ENCODE peak calls at places on chromosomes 7 and 10, in eight cellular contexts. S is AG04450, Q is substantia nigra, Y is M059J, F is Calu3, H is amygdala, P is T-helper 2 cell, M is GDM1. X is an unnamed sample.

GRCh38 chr7:135550196-135550595 is 7.5 kb upstream of the NUP205 start:
- DNase-seq in M (no peak), S (no peak), Q (no peak), H (no peak), Y (no peak), P (no peak), F (no peak), X (no peak)

GRCh38 chr7:81698965-81699364 is 70.9 kb downstream of the HGF start:
- DNase-seq in Q (no peak), P (no peak), F (no peak), M (no peak), S (no peak), Y (no peak), H (no peak), X (no peak)

GRCh38 chr7:44978511-44979366 is at the start of gene MYO1G:
- DNase-seq in P (peak; percentile 65), Y (no peak), S (no peak), Q (peak; percentile 28), H (no peak), M (peak; percentile 92), F (no peak), X (no peak)

GRCh38 chr10:75294866-75295692 is 59.3 kb upstream of the COMTD1 start:
- DNase-seq in S (peak; percentile 86), Q (peak; percentile 52), M (peak; percentile 22), Y (peak; percentile 97), H (peak; percentile 30), P (no peak), F (peak; percentile 73), X (peak; percentile 89)

GRCh38 chr7:66921396-66921917 is 432 bp downstream of the TMEM248 start:
- DNase-seq in H (peak; percentile 11), Q (peak; percentile 17), F (no peak), P (no peak), M (no peak), S (no peak), Y (peak; percentile 67), X (no peak)

GRCh38 chr10:5977471-5978370 is at the start of gene IL15RA:
- DNase-seq in H (no peak), Q (peak; percentile 48), Y (peak; percentile 81), M (peak; percentile 57), S (no peak), F (peak; percentile 92), P (peak; percentile 56), X (peak; percentile 87)

GRCh38 chr10:14751576-14752330 is 22.9 kb downstream of the FAM107B start:
- DNase-seq in P (no peak), H (no peak), F (no peak), M (no peak), S (no peak), Q (peak; percentile 72), Y (no peak), X (no peak)

GRCh38 chr7:85226401-85227085 is 39.7 kb upstream of the SEMA3D start:
- DNase-seq in P (no peak), M (no peak), Y (no peak), S (no peak), Q (no peak), F (no peak), H (no peak), X (no peak)

GRCh38 chr10:89100680-89101079 is 106.4 kb downstream of the CH25H start:
- DNase-seq in H (no peak), Q (no peak), P (no peak), F (no peak), S (no peak), M (no peak), Y (peak; percentile 53), X (no peak)

GRCh38 chr7:43362652-43363428 is 220.1 kb upstream of the STK17A start:
- DNase-seq in Y (peak; percentile 62), M (no peak), Q (peak; percentile 13), S (no peak), P (no peak), H (no peak), F (peak; percentile 37), X (peak; percentile 50)

GRCh38 chr7:156028521-156028920 is 216.3 kb upstream of the SHH start:
- DNase-seq in S (no peak), H (no peak), Y (no peak), M (no peak), F (no peak), Q (no peak), P (no peak), X (no peak)

GRCh38 chr7:54394877-54395276 is 147.3 kb upstream of the VSTM2A start:
- DNase-seq in P (no peak), F (no peak), M (no peak), H (no peak), S (no peak), Q (no peak), Y (peak; percentile 17), X (peak; percentile 16)

GRCh38 chr10:73799899-73800559 is 11.4 kb downstream of the NDST2 start:
- DNase-seq in H (no peak), P (no peak), F (no peak), Y (no peak), M (no peak), Q (no peak), S (no peak), X (no peak)

GRCh38 chr10:5354068-5354467 is 10.7 kb upstream of the UCN3 start:
- DNase-seq in S (no peak), Y (no peak), F (no peak), H (no peak), M (no peak), P (no peak), Q (no peak), X (no peak)

GRCh38 chr10:92965314-92965713 is 95.3 kb upstream of the CYP26C1 start:
- DNase-seq in Y (peak; percentile 47), F (no peak), H (no peak), M (no peak), P (no peak), S (no peak), Q (no peak), X (no peak)

GRCh38 chr7:112556633-112557032 is 75.8 kb downstream of the LSMEM1 start:
- DNase-seq in S (no peak), Q (no peak), F (no peak), H (no peak), P (no peak), Y (peak; percentile 38), M (no peak), X (no peak)

GRCh38 chr10:86364551-86365345 is 1.8 kb downstream of the GRID1 start:
- DNase-seq in H (no peak), Y (no peak), P (no peak), M (no peak), Q (peak; percentile 36), S (no peak), F (peak; percentile 17), X (no peak)

GRCh38 chr7:141483044-141483443 is 68.2 kb upstream of the AGK start:
- DNase-seq in F (no peak), M (no peak), Y (peak; percentile 14), S (no peak), H (no peak), P (no peak), Q (no peak), X (no peak)

GRCh38 chr7:20786779-20787651 is at the start of gene SP8:
- DNase-seq in Y (peak; percentile 60), M (no peak), Q (no peak), H (no peak), P (no peak), S (no peak), F (peak; percentile 59), X (peak; percentile 73)

GRCh38 chr10:44388641-44389040 is 3.7 kb upstream of the CXCL12 start:
- DNase-seq in P (no peak), S (no peak), H (no peak), Q (no peak), Y (no peak), F (no peak), M (no peak), X (no peak)

GRCh38 chr10:25050402-25050801 is 34.0 kb downstream of the THNSL1 start:
- DNase-seq in H (no peak), F (no peak), P (no peak), S (no peak), Y (no peak), M (no peak), Q (no peak), X (no peak)